ENCODE peak calls at places on chromosomes 3 and 15, in ten cellular contexts. One of them, this sample, is unnamed.
A peak's percentile ranks its signal among the peaks of the same experiment; 100 is the strongest.

GRCh38 chr3:2375371-2375770 is 276.7 kb downstream of the CNTN4 start:
- DNase-seq in lower lobe of right lung: no peak
- DNase-seq in HT1080: no peak
- DNase-seq in hypothalamus: no peak
- DNase-seq in fibroblast of the aortic adventitia: no peak
- DNase-seq in fibroblast of lung: no peak
- DNase-seq in amygdala: no peak
- DNase-seq in G401: peak; percentile 79
- DNase-seq in activated naive CD4-positive, alpha-beta T cell treated with anti-CD3 and anti-CD28 coated beads, Interleukin-2, amount 10 ng/mL, durations not matched to agents 7 days and 5 days: no peak
- DNase-seq in activated T-helper 9 cell treated with anti-CD3 and anti-CD28 coated beads, Interleukin-2, amount 50 U/mL, for 16 hours: no peak
- DNase-seq in this sample: no peak

GRCh38 chr3:128907706-128908445 is 28.5 kb downstream of the ACAD9 start:
- DNase-seq in lower lobe of right lung: no peak
- DNase-seq in HT1080: no peak
- DNase-seq in hypothalamus: no peak
- DNase-seq in fibroblast of the aortic adventitia: no peak
- DNase-seq in fibroblast of lung: no peak
- DNase-seq in amygdala: no peak
- DNase-seq in G401: peak; percentile 74
- DNase-seq in activated naive CD4-positive, alpha-beta T cell treated with anti-CD3 and anti-CD28 coated beads, Interleukin-2, amount 10 ng/mL, durations not matched to agents 7 days and 5 days: peak; percentile 17
- DNase-seq in activated T-helper 9 cell treated with anti-CD3 and anti-CD28 coated beads, Interleukin-2, amount 50 U/mL, for 16 hours: no peak
- DNase-seq in this sample: no peak

GRCh38 chr3:179681492-179682263 is 28.8 kb downstream of the USP13 start:
- DNase-seq in lower lobe of right lung: no peak
- DNase-seq in HT1080: no peak
- DNase-seq in hypothalamus: no peak
- DNase-seq in fibroblast of the aortic adventitia: peak; percentile 38
- DNase-seq in fibroblast of lung: no peak
- DNase-seq in amygdala: no peak
- DNase-seq in G401: peak; percentile 30
- DNase-seq in activated naive CD4-positive, alpha-beta T cell treated with anti-CD3 and anti-CD28 coated beads, Interleukin-2, amount 10 ng/mL, durations not matched to agents 7 days and 5 days: no peak
- DNase-seq in activated T-helper 9 cell treated with anti-CD3 and anti-CD28 coated beads, Interleukin-2, amount 50 U/mL, for 16 hours: no peak
- DNase-seq in this sample: peak; percentile 11

GRCh38 chr3:175005881-175006280 is 146.7 kb downstream of the NAALADL2 start:
- DNase-seq in lower lobe of right lung: no peak
- DNase-seq in HT1080: no peak
- DNase-seq in hypothalamus: no peak
- DNase-seq in fibroblast of the aortic adventitia: no peak
- DNase-seq in fibroblast of lung: no peak
- DNase-seq in amygdala: no peak
- DNase-seq in G401: no peak
- DNase-seq in activated naive CD4-positive, alpha-beta T cell treated with anti-CD3 and anti-CD28 coated beads, Interleukin-2, amount 10 ng/mL, durations not matched to agents 7 days and 5 days: no peak
- DNase-seq in activated T-helper 9 cell treated with anti-CD3 and anti-CD28 coated beads, Interleukin-2, amount 50 U/mL, for 16 hours: no peak
- DNase-seq in this sample: no peak

GRCh38 chr3:73365756-73366397 is 258.9 kb downstream of the PDZRN3 start:
- DNase-seq in lower lobe of right lung: no peak
- DNase-seq in HT1080: no peak
- DNase-seq in hypothalamus: peak; percentile 2
- DNase-seq in fibroblast of the aortic adventitia: peak; percentile 93
- DNase-seq in fibroblast of lung: peak; percentile 76
- DNase-seq in amygdala: peak; percentile 45
- DNase-seq in G401: peak; percentile 7
- DNase-seq in activated naive CD4-positive, alpha-beta T cell treated with anti-CD3 and anti-CD28 coated beads, Interleukin-2, amount 10 ng/mL, durations not matched to agents 7 days and 5 days: no peak
- DNase-seq in activated T-helper 9 cell treated with anti-CD3 and anti-CD28 coated beads, Interleukin-2, amount 50 U/mL, for 16 hours: no peak
- DNase-seq in this sample: peak; percentile 75

GRCh38 chr15:66461917-66462316 is 35.6 kb downstream of the SNAPC5 start:
- DNase-seq in lower lobe of right lung: no peak
- DNase-seq in HT1080: no peak
- DNase-seq in hypothalamus: no peak
- DNase-seq in fibroblast of the aortic adventitia: no peak
- DNase-seq in fibroblast of lung: no peak
- DNase-seq in amygdala: no peak
- DNase-seq in G401: no peak
- DNase-seq in activated naive CD4-positive, alpha-beta T cell treated with anti-CD3 and anti-CD28 coated beads, Interleukin-2, amount 10 ng/mL, durations not matched to agents 7 days and 5 days: no peak
- DNase-seq in activated T-helper 9 cell treated with anti-CD3 and anti-CD28 coated beads, Interleukin-2, amount 50 U/mL, for 16 hours: no peak
- DNase-seq in this sample: no peak

GRCh38 chr3:4774531-4774930 is 204.7 kb upstream of the BHLHE40 start:
- DNase-seq in lower lobe of right lung: no peak
- DNase-seq in HT1080: no peak
- DNase-seq in hypothalamus: no peak
- DNase-seq in fibroblast of the aortic adventitia: no peak
- DNase-seq in fibroblast of lung: no peak
- DNase-seq in amygdala: no peak
- DNase-seq in G401: no peak
- DNase-seq in activated naive CD4-positive, alpha-beta T cell treated with anti-CD3 and anti-CD28 coated beads, Interleukin-2, amount 10 ng/mL, durations not matched to agents 7 days and 5 days: no peak
- DNase-seq in activated T-helper 9 cell treated with anti-CD3 and anti-CD28 coated beads, Interleukin-2, amount 50 U/mL, for 16 hours: no peak
- DNase-seq in this sample: no peak

GRCh38 chr15:64156652-64157331 is 5.3 kb downstream of the SNX22 start:
- DNase-seq in lower lobe of right lung: no peak
- DNase-seq in HT1080: no peak
- DNase-seq in hypothalamus: no peak
- DNase-seq in fibroblast of the aortic adventitia: no peak
- DNase-seq in fibroblast of lung: no peak
- DNase-seq in amygdala: no peak
- DNase-seq in G401: no peak
- DNase-seq in activated naive CD4-positive, alpha-beta T cell treated with anti-CD3 and anti-CD28 coated beads, Interleukin-2, amount 10 ng/mL, durations not matched to agents 7 days and 5 days: no peak
- DNase-seq in activated T-helper 9 cell treated with anti-CD3 and anti-CD28 coated beads, Interleukin-2, amount 50 U/mL, for 16 hours: no peak
- DNase-seq in this sample: no peak